ENCODE peak calls at places on chromosomes 6 and 20, in five cellular contexts. O is endothelial cell, V is AG04450, E is upper lobe of right lung, J is testis. Q is an unnamed sample.

GRCh38 chr6:29631860-29632731 is 887 bp downstream of the GABBR1 start:
- DNase-seq in J (peak; percentile 41), V (no peak), E (peak; percentile 77), O (peak; percentile 58), Q (peak; percentile 31)

GRCh38 chr6:73665686-73666319 is 12.0 kb upstream of the SLC17A5 start:
- DNase-seq in E (no peak), O (no peak), J (no peak), V (no peak), Q (no peak)

GRCh38 chr6:37051138-37052026 is 45.9 kb downstream of the FGD2 start:
- DNase-seq in O (peak; percentile 94), V (no peak), E (peak; percentile 96), J (peak; percentile 93), Q (peak; percentile 88)

GRCh38 chr6:72262254-72262653 is 359.6 kb upstream of the KCNQ5 start:
- DNase-seq in E (no peak), O (no peak), V (no peak), J (no peak), Q (no peak)

GRCh38 chr6:112360498-112360897 is 13.4 kb downstream of the RFPL4B start:
- DNase-seq in V (no peak), E (no peak), O (no peak), J (no peak), Q (no peak)

GRCh38 chr6:24117016-24117415 is 9.0 kb upstream of the NRSN1 start:
- DNase-seq in V (no peak), E (no peak), J (no peak), O (no peak), Q (no peak)

GRCh38 chr6:154638369-154638768 is 94.8 kb upstream of the SCAF8 start:
- DNase-seq in O (no peak), E (no peak), V (no peak), J (no peak), Q (no peak)

GRCh38 chr20:56091635-56092180 is 86.4 kb upstream of the CBLN4 start:
- DNase-seq in O (no peak), E (no peak), J (no peak), V (no peak), Q (no peak)

GRCh38 chr6:157627195-157627966 is 195.7 kb upstream of the SNX9 start:
- DNase-seq in J (no peak), V (no peak), E (no peak), O (no peak), Q (no peak)

GRCh38 chr6:122033564-122034181 is 365.8 kb upstream of the HSF2 start:
- DNase-seq in O (no peak), E (no peak), J (no peak), V (peak; percentile 32), Q (no peak)

GRCh38 chr20:38109025-38109541 is 56.0 kb downstream of the TGM2 start:
- DNase-seq in O (no peak), V (peak; percentile 62), J (peak; percentile 40), E (no peak), Q (no peak)

GRCh38 chr6:28841290-28841689 is 82.5 kb downstream of the TRIM27 start:
- DNase-seq in V (no peak), E (no peak), J (no peak), O (no peak), Q (no peak)

GRCh38 chr6:5490495-5491069 is 229.3 kb downstream of the FARS2 start:
- DNase-seq in J (no peak), E (no peak), O (no peak), V (no peak), Q (no peak)

GRCh38 chr6:36697481-36697903 is at the start of gene RAB44:
- DNase-seq in V (no peak), J (no peak), O (no peak), E (peak; percentile 54), Q (no peak)

GRCh38 chr20:54980321-54980960 is 505.0 kb downstream of the DOK5 start:
- DNase-seq in E (no peak), J (no peak), O (no peak), V (no peak), Q (no peak)

GRCh38 chr6:53441035-53441493 is 92.3 kb upstream of the ELOVL5 start:
- DNase-seq in J (no peak), E (no peak), O (no peak), V (no peak), Q (no peak)

GRCh38 chr20:51687071-51687470 is 81.1 kb downstream of the ATP9A start:
- DNase-seq in E (no peak), V (no peak), O (no peak), J (no peak), Q (no peak)

GRCh38 chr20:3067139-3068009 is 4.0 kb upstream of the OXT start:
- DNase-seq in O (no peak), V (no peak), J (no peak), E (no peak), Q (no peak)

GRCh38 chr6:26044140-26045045 is 42.8 kb upstream of the HFE start:
- DNase-seq in V (no peak), J (no peak), E (peak; percentile 79), O (no peak), Q (peak; percentile 41)

GRCh38 chr6:91352878-91353277 is 766.0 kb upstream of the MAP3K7 start:
- DNase-seq in O (no peak), V (no peak), J (no peak), E (no peak), Q (no peak)

GRCh38 chr6:144055121-144055931 is 40.0 kb downstream of the SF3B5 start:
- DNase-seq in O (no peak), J (no peak), V (no peak), E (no peak), Q (no peak)

GRCh38 chr6:21426841-21427490 is 166.6 kb upstream of the SOX4 start:
- DNase-seq in V (no peak), O (no peak), E (no peak), J (no peak), Q (no peak)

DNA sequence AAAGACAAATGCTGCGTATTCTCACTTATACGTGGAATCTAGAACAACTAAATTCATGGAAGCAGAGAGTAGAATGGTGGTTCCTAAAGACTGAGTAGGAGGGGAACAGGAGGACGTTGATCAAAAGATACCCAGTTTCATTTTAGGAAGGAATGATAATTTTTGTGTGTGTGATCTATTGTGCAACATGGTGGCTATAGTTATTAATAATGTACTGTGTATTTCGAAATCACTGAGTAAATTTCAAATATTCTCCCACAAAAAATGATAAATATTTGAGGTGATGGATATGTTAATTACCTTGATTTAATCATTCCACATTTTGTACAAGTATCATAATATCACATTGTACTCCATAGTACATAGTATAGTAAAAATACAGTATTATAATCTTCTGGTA is 187.5 kb downstream of the MOXD1 start:
- DNase-seq in J (no peak), V (no peak), E (no peak), O (no peak), Q (no peak)
- TF ChIP-seq CTCF in J (no peak), V (no peak), E (no peak), O (no peak), Q (no peak)

DNA sequence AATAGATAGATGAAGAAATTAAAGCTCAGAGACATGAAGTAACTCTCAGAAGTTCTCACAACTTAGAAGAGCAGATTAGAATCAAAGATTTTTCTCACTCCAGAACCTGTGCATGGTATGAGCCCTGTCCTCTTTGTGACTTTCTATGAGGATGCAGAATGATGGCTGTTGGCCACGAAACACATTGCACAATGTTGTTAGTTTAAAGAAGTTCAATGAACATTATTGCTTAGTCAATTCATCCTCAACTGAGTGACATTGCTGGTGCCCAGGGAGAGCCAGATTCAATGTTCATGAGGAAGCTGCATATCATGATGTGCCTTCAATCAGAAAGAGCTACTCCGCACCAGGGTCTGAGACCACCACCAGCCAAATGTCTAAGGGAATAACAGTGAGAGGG is 633.1 kb downstream of the PTPRT start:
- DNase-seq in E (no peak), O (no peak), V (no peak), J (no peak), Q (no peak)
- TF ChIP-seq CTCF in E (no peak), O (no peak), V (no peak), J (no peak), Q (no peak)

GRCh38 chr6:71187136-71187535 is 101.5 kb upstream of the OGFRL1 start:
- DNase-seq in O (no peak), E (no peak), J (no peak), V (no peak), Q (no peak)

GRCh38 chr6:71194730-71195129 is 93.9 kb upstream of the OGFRL1 start:
- DNase-seq in V (no peak), O (no peak), E (no peak), J (no peak), Q (no peak)

DNA sequence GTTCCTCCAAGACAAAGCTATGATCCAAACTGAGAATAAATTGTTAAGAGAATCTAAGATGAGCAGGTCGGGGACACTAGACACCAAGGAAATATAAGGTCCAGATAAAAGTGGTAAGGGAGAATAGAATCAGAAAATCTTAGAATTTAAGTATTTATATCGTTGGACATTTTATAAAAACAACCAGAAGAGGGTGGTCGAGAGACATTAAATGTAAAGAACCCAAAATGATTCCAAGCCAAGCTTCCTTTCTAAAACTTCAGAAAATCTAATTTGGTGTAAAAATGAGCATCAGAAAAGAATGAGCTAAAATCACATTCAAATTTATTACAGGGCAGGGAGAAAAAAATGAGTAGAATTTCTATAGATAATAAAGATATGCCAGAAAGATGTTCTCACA is 97.8 kb upstream of the OGFRL1 start:
- DNase-seq in E (no peak), V (no peak), O (no peak), J (no peak), Q (no peak)
- TF ChIP-seq CTCF in E (peak; percentile 47), V (peak; percentile 34), O (peak; percentile 40), J (peak; percentile 39), Q (peak; percentile 55)

DNA sequence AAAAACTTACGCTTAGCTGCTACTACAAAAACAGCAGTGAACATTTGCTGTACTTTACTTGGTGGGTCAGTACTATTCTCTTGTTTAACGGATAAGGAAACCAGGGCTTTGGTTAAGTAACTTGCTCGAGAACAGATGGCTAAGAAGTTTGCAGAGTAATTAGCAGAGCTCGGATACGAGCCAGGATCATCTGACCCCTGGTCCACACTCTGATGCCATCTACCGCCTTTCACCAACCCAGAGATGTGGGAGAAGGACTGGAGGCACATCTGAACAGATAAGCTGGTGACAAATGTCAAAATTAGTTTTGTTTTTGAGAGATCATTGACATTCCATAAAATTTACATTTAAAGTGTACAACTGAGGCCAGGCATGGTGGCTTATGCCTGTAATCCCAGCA is 18.9 kb upstream of the RPL7L1 start:
- DNase-seq in E (no peak), V (no peak), J (no peak), O (no peak), Q (no peak)
- TF ChIP-seq CTCF in E (no peak), V (no peak), J (no peak), O (no peak), Q (no peak)

GRCh38 chr20:36063916-36064660 is 90.5 kb upstream of the EPB41L1 start:
- DNase-seq in J (peak; percentile 30), V (no peak), E (no peak), O (no peak), Q (no peak)
- TF ChIP-seq CTCF in J (no peak), V (no peak), E (no peak), O (no peak), Q (no peak)

GRCh38 chr20:17663040-17663399 is 19.0 kb downstream of the RRBP1 start:
- DNase-seq in J (no peak), V (no peak), O (no peak), E (no peak), Q (no peak)

GRCh38 chr20:17662333-17663039 is 19.6 kb downstream of the RRBP1 start:
- DNase-seq in J (no peak), V (no peak), E (no peak), O (no peak), Q (no peak)

GRCh38 chr20:17660667-17661066 is 21.4 kb downstream of the RRBP1 start:
- DNase-seq in J (no peak), E (peak; percentile 27), O (no peak), V (no peak), Q (no peak)

GRCh38 chr20:17659801-17660200 is 22.2 kb downstream of the RRBP1 start:
- DNase-seq in V (no peak), J (no peak), E (peak; percentile 21), O (no peak), Q (no peak)

GRCh38 chr20:17661121-17661744 is 20.8 kb downstream of the RRBP1 start:
- DNase-seq in O (no peak), V (no peak), J (no peak), E (no peak), Q (no peak)
- TF ChIP-seq CTCF in O (no peak), V (no peak), J (no peak), E (no peak), Q (no peak)

Q was measured in natural killer cell.